ENCODE peak calls at places on chromosomes 12 and 14, in six cellular contexts. M is fibroblast of the conjunctiva; D is activated naive CD4-positive, alpha-beta T cell treated with Interleukin-2 at 50 U/mL for 16 hours; N is amygdala; L is left ventricle myocardium superior; A is tibial nerve. C is an unnamed sample.

GRCh38 chr12:124523071-124523470 is 44.3 kb downstream of the NCOR2 start:
- DNase-seq in M (no peak), D (no peak), N (peak), L (peak), A (no peak), C (no peak)

GRCh38 chr14:57244103-57244502 is 24.6 kb downstream of the EXOC5 start:
- DNase-seq in M (no peak), D (no peak), N (no peak), L (no peak), A (no peak), C (no peak)

GRCh38 chr12:85569261-85569660 is 266.9 kb downstream of the RASSF9 start:
- DNase-seq in M (no peak), D (no peak), N (no peak), L (no peak), A (no peak), C (no peak)

GRCh38 chr14:69260979-69261605 is 1.1 kb downstream of the GALNT16 start:
- DNase-seq in M (no peak), D (peak), N (peak), L (peak), A (no peak), C (no peak)

GRCh38 chr14:99879401-99880295 is 86.4 kb downstream of the EML1 start:
- DNase-seq in M (peak), D (no peak), N (no peak), L (no peak), A (no peak), C (no peak)

GRCh38 chr12:737117-737739 is 15.2 kb upstream of the WNK1 start:
- DNase-seq in M (no peak), D (no peak), N (no peak), L (no peak), A (no peak), C (no peak)

GRCh38 chr12:123149828-123150272 is 1.0 kb downstream of the PITPNM2 start:
- DNase-seq in M (no peak), D (no peak), N (no peak), L (no peak), A (no peak), C (no peak)

GRCh38 chr12:45794422-45794821 is 64.9 kb downstream of the ARID2 start:
- DNase-seq in M (no peak), D (no peak), N (no peak), L (no peak), A (no peak), C (no peak)

GRCh38 chr14:91149462-91149861 is 35.6 kb downstream of the DGLUCY start:
- DNase-seq in M (peak), D (no peak), N (peak), L (no peak), A (peak), C (no peak)

GRCh38 chr12:97538705-97539104 is 76.1 kb downstream of the RMST start:
- DNase-seq in M (no peak), D (no peak), N (no peak), L (no peak), A (no peak), C (no peak)

GRCh38 chr14:54809767-54810166 is 92.9 kb downstream of the GCH1 start:
- DNase-seq in M (no peak), D (no peak), N (no peak), L (no peak), A (no peak), C (peak)

GRCh38 chr12:15350643-15351042 is 28.3 kb downstream of the PTPRO start:
- DNase-seq in M (no peak), D (no peak), N (peak), L (no peak), A (no peak), C (no peak)

GRCh38 chr14:56118611-56119181 is 485 bp downstream of the PELI2 start:
- DNase-seq in M (no peak), D (peak), N (no peak), L (peak), A (no peak), C (no peak)

GRCh38 chr12:97142737-97143450 is 235.8 kb downstream of the NEDD1 start:
- DNase-seq in M (no peak), D (no peak), N (no peak), L (no peak), A (no peak), C (no peak)

GRCh38 chr12:107247650-107248049 is 154.3 kb upstream of the CRY1 start:
- DNase-seq in M (no peak), D (no peak), N (no peak), L (no peak), A (no peak), C (no peak)

GRCh38 chr14:86196476-86196875 is 666.5 kb downstream of the FLRT2 start:
- DNase-seq in M (no peak), D (no peak), N (no peak), L (no peak), A (no peak), C (no peak)

GRCh38 chr12:105820407-105821140 is 318.2 kb downstream of the NUAK1 start:
- DNase-seq in M (peak), D (no peak), N (no peak), L (peak), A (peak), C (peak)

GRCh38 chr14:39426605-39427004 is 5.6 kb downstream of the FBXO33 start:
- DNase-seq in M (peak), D (no peak), N (no peak), L (no peak), A (no peak), C (no peak)

GRCh38 chr12:46430340-46430948 is 57.9 kb upstream of the SLC38A2 start:
- DNase-seq in M (peak), D (no peak), N (no peak), L (no peak), A (no peak), C (no peak)

GRCh38 chr12:69240625-69240984 is 1.2 kb downstream of the CPSF6 start:
- DNase-seq in M (no peak), D (peak), N (no peak), L (no peak), A (no peak), C (no peak)

GRCh38 chr14:102885686-102886447 is 36.6 kb upstream of the AMN start:
- DNase-seq in M (no peak), D (no peak), N (no peak), L (no peak), A (no peak), C (no peak)

GRCh38 chr12:89351489-89352241 is 636 bp downstream of the DUSP6 start:
- DNase-seq in M (no peak), D (peak), N (peak), L (peak), A (no peak), C (peak)

GRCh38 chr14:49865431-49865859 is 12.9 kb upstream of the NEMF start:
- DNase-seq in M (peak), D (peak), N (peak), L (peak), A (peak), C (no peak)

GRCh38 chr14:70448633-70449032 is 3.3 kb upstream of the ADAM21 start:
- DNase-seq in M (peak), D (no peak), N (no peak), L (no peak), A (no peak), C (no peak)

GRCh38 chr12:50160643-50161042 is 6.5 kb downstream of the CERS5 start:
- DNase-seq in M (no peak), D (no peak), N (no peak), L (no peak), A (no peak), C (no peak)

GRCh38 chr14:94695231-94695630 is 74.7 kb downstream of the GSC start:
- DNase-seq in M (no peak), D (no peak), N (no peak), L (no peak), A (no peak), C (no peak)

GRCh38 chr14:104031384-104031783 is 54.1 kb upstream of the ASPG start:
- DNase-seq in M (no peak), D (no peak), N (no peak), L (peak), A (no peak), C (no peak)

GRCh38 chr14:95649230-95649629 is 37.0 kb upstream of the TCL1B start:
- DNase-seq in M (no peak), D (no peak), N (no peak), L (no peak), A (no peak), C (no peak)

GRCh38 chr12:103548622-103549601 is 38.2 kb upstream of the STAB2 start:
- DNase-seq in M (peak), D (peak), N (peak), L (peak), A (peak), C (no peak)

GRCh38 chr12:10381912-10382628 is 7.8 kb downstream of the KLRK1 start:
- DNase-seq in M (no peak), D (no peak), N (no peak), L (no peak), A (no peak), C (no peak)

GRCh38 chr12:103672401-103673119 is 85.5 kb downstream of the STAB2 start:
- DNase-seq in M (no peak), D (no peak), N (no peak), L (no peak), A (no peak), C (no peak)

GRCh38 chr12:57395121-57395520 is 35.7 kb downstream of the R3HDM2 start:
- DNase-seq in M (no peak), D (no peak), N (no peak), L (no peak), A (no peak), C (no peak)

GRCh38 chr12:43988838-43989560 is 153.1 kb downstream of the TMEM117 start:
- DNase-seq in M (no peak), D (no peak), N (no peak), L (no peak), A (no peak), C (no peak)

GRCh38 chr12:54182981-54183380 is 5.8 kb downstream of the SMUG1 start:
- DNase-seq in M (no peak), D (no peak), N (no peak), L (no peak), A (no peak), C (no peak)

GRCh38 chr14:104856869-104857860 is 7.9 kb upstream of the CEP170B start:
- DNase-seq in M (no peak), D (no peak), N (peak), L (no peak), A (no peak), C (no peak)